ENCODE peak calls at places on chromosomes 6 and 20, in eight cellular contexts. H, Z, U, R, M, V, L and P are unnamed samples.

GRCh38 chr20:43963872-43964791 is 49.5 kb downstream of the TOX2 start:
- DNase-seq in H (peak), Z (peak), U (peak), R (no peak), M (no peak), V (no peak), L (no peak), P (no peak)

GRCh38 chr20:36666181-36666740 is 20.3 kb upstream of the SLA2 start:
- DNase-seq in H (no peak), Z (no peak), U (no peak), R (peak), M (no peak), V (no peak), L (no peak), P (no peak)

GRCh38 chr6:106974999-106975698 is 620 bp upstream of the CD24 start:
- DNase-seq in H (peak), Z (no peak), U (peak), R (no peak), M (no peak), V (peak), L (peak), P (no peak)

GRCh38 chr6:34875292-34876213 is 12.3 kb downstream of the TAF11 start:
- DNase-seq in H (no peak), Z (no peak), U (no peak), R (no peak), M (no peak), V (no peak), L (no peak), P (no peak)

GRCh38 chr6:83352413-83352812 is 78.4 kb downstream of the ME1 start:
- DNase-seq in H (no peak), Z (no peak), U (no peak), R (no peak), M (no peak), V (no peak), L (no peak), P (no peak)

GRCh38 chr6:109453594-109454482 is 1.7 kb downstream of the MICAL1 start:
- DNase-seq in H (no peak), Z (no peak), U (peak), R (no peak), M (peak), V (no peak), L (no peak), P (no peak)

GRCh38 chr20:10555865-10556308 is 117.9 kb downstream of the JAG1 start:
- DNase-seq in H (no peak), Z (no peak), U (no peak), R (peak), M (no peak), V (no peak), L (no peak), P (no peak)

GRCh38 chr6:4296552-4296951 is 161.2 kb upstream of the ECI2 start:
- DNase-seq in H (no peak), Z (no peak), U (no peak), R (no peak), M (no peak), V (no peak), L (no peak), P (no peak)

GRCh38 chr6:117920493-117920845 is 13.4 kb downstream of the SLC35F1 start:
- DNase-seq in H (no peak), Z (no peak), U (no peak), R (no peak), M (peak), V (no peak), L (no peak), P (no peak)

GRCh38 chr6:83247471-83247870 is 54.3 kb downstream of the RWDD2A start:
- DNase-seq in H (no peak), Z (no peak), U (no peak), R (no peak), M (no peak), V (no peak), L (no peak), P (no peak)

GRCh38 chr6:150800596-150801310 is 64.7 kb upstream of the MTHFD1L start:
- DNase-seq in H (no peak), Z (no peak), U (no peak), R (no peak), M (no peak), V (no peak), L (no peak), P (no peak)

GRCh38 chr20:20085812-20086211 is 33.5 kb downstream of the CFAP61 start:
- DNase-seq in H (peak), Z (no peak), U (no peak), R (no peak), M (no peak), V (no peak), L (no peak), P (no peak)

GRCh38 chr20:17613328-17614175 is 43.7 kb downstream of the DSTN start:
- DNase-seq in H (peak), Z (no peak), U (no peak), R (no peak), M (no peak), V (no peak), L (no peak), P (peak)

GRCh38 chr6:136411028-136411329 is 121.3 kb upstream of the BCLAF1 start:
- DNase-seq in H (no peak), Z (no peak), U (no peak), R (no peak), M (no peak), V (no peak), L (no peak), P (no peak)

GRCh38 chr6:108781419-108782110 is 66.7 kb upstream of the ARMC2 start:
- DNase-seq in H (no peak), Z (no peak), U (no peak), R (no peak), M (no peak), V (no peak), L (peak), P (no peak)

GRCh38 chr20:63114006-63114692 is 101.8 kb downstream of the YTHDF1 start:
- DNase-seq in H (no peak), Z (no peak), U (peak), R (no peak), M (no peak), V (no peak), L (no peak), P (peak)

GRCh38 chr6:19608546-19608945 is 228.6 kb upstream of the ID4 start:
- DNase-seq in H (no peak), Z (no peak), U (no peak), R (no peak), M (no peak), V (no peak), L (no peak), P (no peak)

GRCh38 chr6:75752365-75752764 is 3.3 kb downstream of the MYO6 start:
- DNase-seq in H (no peak), Z (no peak), U (no peak), R (no peak), M (no peak), V (no peak), L (no peak), P (no peak)

GRCh38 chr6:84033523-84034451 is at the start of gene MRAP2:
- DNase-seq in H (peak), Z (no peak), U (peak), R (no peak), M (no peak), V (peak), L (peak), P (no peak)

GRCh38 chr6:6005467-6006427 is 978 bp downstream of the NRN1 start:
- DNase-seq in H (no peak), Z (no peak), U (no peak), R (no peak), M (no peak), V (no peak), L (peak), P (no peak)

GRCh38 chr6:125104425-125104824 is 49.1 kb upstream of the TPD52L1 start:
- DNase-seq in H (no peak), Z (no peak), U (no peak), R (peak), M (no peak), V (no peak), L (peak), P (no peak)

GRCh38 chr20:51749674-51750036 is 18.5 kb downstream of the ATP9A start:
- DNase-seq in H (no peak), Z (no peak), U (no peak), R (peak), M (no peak), V (no peak), L (no peak), P (no peak)

GRCh38 chr6:48736486-48737206 is 625.6 kb upstream of the PTCHD4 start:
- DNase-seq in H (no peak), Z (no peak), U (no peak), R (peak), M (no peak), V (no peak), L (no peak), P (no peak)

GRCh38 chr6:22368794-22369193 is 72.0 kb upstream of the PRL start:
- DNase-seq in H (no peak), Z (no peak), U (no peak), R (no peak), M (no peak), V (no peak), L (no peak), P (no peak)

GRCh38 chr20:19936801-19937583 is 80.2 kb upstream of the NAA20 start:
- DNase-seq in H (no peak), Z (no peak), U (peak), R (no peak), M (no peak), V (no peak), L (no peak), P (no peak)

GRCh38 chr20:15252289-15252688 is 914.9 kb upstream of the FLRT3 start:
- DNase-seq in H (no peak), Z (no peak), U (no peak), R (no peak), M (no peak), V (no peak), L (peak), P (no peak)

GRCh38 chr6:74073896-74074295 is 377.9 kb downstream of the CD109 start:
- DNase-seq in H (no peak), Z (no peak), U (no peak), R (peak), M (no peak), V (no peak), L (no peak), P (no peak)

GRCh38 chr20:60372282-60372681 is 414.1 kb downstream of the CDH26 start:
- DNase-seq in H (no peak), Z (no peak), U (no peak), R (no peak), M (no peak), V (no peak), L (no peak), P (no peak)

GRCh38 chr20:8326196-8326595 is 194.1 kb downstream of the PLCB1 start:
- DNase-seq in H (no peak), Z (no peak), U (no peak), R (no peak), M (no peak), V (no peak), L (no peak), P (no peak)

GRCh38 chr20:38272961-38273360 is 12.4 kb upstream of the KIAA1755 start:
- DNase-seq in H (peak), Z (no peak), U (no peak), R (peak), M (no peak), V (no peak), L (no peak), P (peak)

GRCh38 chr6:159720708-159721107 is 6.6 kb upstream of the WTAP start:
- DNase-seq in H (no peak), Z (no peak), U (no peak), R (no peak), M (no peak), V (no peak), L (peak), P (no peak)

GRCh38 chr20:62133051-62133845 is 9.9 kb downstream of the PSMA7 start:
- DNase-seq in H (no peak), Z (no peak), U (peak), R (no peak), M (no peak), V (no peak), L (no peak), P (no peak)

GRCh38 chr20:36574278-36575065 is 1.1 kb downstream of the TGIF2 start:
- DNase-seq in H (peak), Z (peak), U (peak), R (no peak), M (peak), V (peak), L (peak), P (no peak)

GRCh38 chr6:87430499-87430898 is 22.7 kb downstream of the CFAP206 start:
- DNase-seq in H (no peak), Z (no peak), U (no peak), R (no peak), M (no peak), V (no peak), L (no peak), P (no peak)

GRCh38 chr6:80454661-80455365 is 348.3 kb downstream of the BCKDHB start:
- DNase-seq in H (no peak), Z (no peak), U (no peak), R (peak), M (no peak), V (no peak), L (no peak), P (no peak)

GRCh38 chr6:686528-686927 is 6.4 kb downstream of the EXOC2 start:
- DNase-seq in H (no peak), Z (no peak), U (no peak), R (peak), M (no peak), V (no peak), L (peak), P (no peak)
- TF ChIP-seq CTCF in H (no peak), Z (no peak), U (peak), R (peak), M (no peak), V (no peak), L (peak), P (peak)

GRCh38 chr20:6384368-6384767 is 261.5 kb upstream of the FERMT1 start:
- DNase-seq in H (no peak), Z (no peak), U (no peak), R (no peak), M (no peak), V (no peak), L (no peak), P (no peak)

GRCh38 chr20:6384956-6385355 is 262.1 kb upstream of the FERMT1 start:
- DNase-seq in H (no peak), Z (no peak), U (no peak), R (no peak), M (no peak), V (no peak), L (no peak), P (no peak)

DNA sequence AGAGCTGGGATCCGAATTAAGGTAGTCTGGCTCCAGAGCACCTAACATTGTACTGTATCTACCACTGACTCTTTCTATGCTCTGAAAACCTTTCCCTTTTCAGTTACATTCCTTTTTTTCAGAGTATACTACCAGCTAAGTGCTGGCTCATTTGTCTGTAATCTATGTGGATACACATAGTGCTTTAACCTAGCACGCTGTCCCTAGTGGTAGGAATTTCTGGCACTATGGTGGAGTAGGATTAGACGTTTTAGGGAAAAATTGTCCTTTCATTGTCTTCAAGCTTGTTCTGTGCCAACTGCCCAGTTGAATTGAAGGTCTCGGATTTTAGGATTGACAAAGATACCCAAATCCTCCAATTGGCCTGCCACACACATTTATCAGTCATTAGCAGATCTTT is 259.1 kb upstream of the FERMT1 start:
- DNase-seq in H (no peak), Z (no peak), U (no peak), R (no peak), M (no peak), V (no peak), L (peak), P (no peak)
- TF ChIP-seq CTCF in H (no peak), Z (no peak), U (no peak), R (peak), M (no peak), V (peak), L (peak), P (peak)

GRCh38 chr6:24356310-24357035 is 1.4 kb downstream of the DCDC2 start:
- DNase-seq in H (no peak), Z (no peak), U (no peak), R (no peak), M (no peak), V (no peak), L (no peak), P (no peak)

GRCh38 chr6:24357336-24358218 is at the start of gene DCDC2:
- DNase-seq in H (no peak), Z (no peak), U (no peak), R (no peak), M (no peak), V (peak), L (peak), P (peak)

GRCh38 chr6:24358219-24358821 is 461 bp upstream of the DCDC2 start:
- DNase-seq in H (no peak), Z (no peak), U (no peak), R (no peak), M (no peak), V (no peak), L (peak), P (no peak)

GRCh38 chr6:24355422-24355821 is 2.4 kb downstream of the DCDC2 start:
- DNase-seq in H (no peak), Z (no peak), U (no peak), R (no peak), M (no peak), V (no peak), L (no peak), P (no peak)

GRCh38 chr6:24359640-24360454 is 2.0 kb upstream of the DCDC2 start:
- DNase-seq in H (peak), Z (peak), U (peak), R (peak), M (peak), V (peak), L (peak), P (no peak)
- TF ChIP-seq CTCF in H (peak), Z (peak), U (peak), R (peak), M (peak), V (peak), L (peak), P (peak)

GRCh38 chr6:156943167-156943566 is 166.0 kb downstream of the ARID1B start:
- DNase-seq in H (no peak), Z (no peak), U (no peak), R (no peak), M (no peak), V (no peak), L (no peak), P (no peak)
- TF ChIP-seq CTCF in H (no peak), Z (no peak), U (no peak), R (no peak), M (no peak), V (no peak), L (no peak), P (peak)

DNA sequence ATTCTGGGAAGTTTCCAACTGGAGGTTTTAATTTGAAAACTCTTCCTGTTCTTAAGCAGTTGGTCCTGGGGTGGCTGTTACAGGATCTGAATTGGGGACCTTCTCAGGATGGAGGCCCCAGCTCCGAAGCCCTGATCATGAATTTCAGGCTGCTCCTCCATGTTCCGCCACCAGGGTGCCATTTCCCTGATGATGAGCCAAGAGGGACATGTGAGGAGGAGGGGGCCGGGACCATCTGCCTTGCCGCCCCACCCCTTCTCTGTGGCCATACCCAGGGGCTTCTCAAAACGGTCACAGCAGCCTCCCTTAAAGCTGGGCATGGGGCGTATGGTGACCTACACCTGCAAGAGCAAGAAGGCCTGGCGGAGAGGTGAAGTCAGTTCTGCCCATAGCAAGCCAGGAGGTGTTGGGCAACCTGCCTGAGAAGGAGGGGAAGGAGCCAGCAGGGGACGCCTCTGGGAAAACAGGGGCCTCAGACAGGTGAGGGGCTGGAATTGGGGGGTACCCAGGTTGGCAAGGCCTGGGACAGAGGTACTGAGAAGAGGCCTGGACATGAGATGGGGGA is 3.6 kb upstream of the BAK1 start:
- DNase-seq in H (no peak), Z (no peak), U (no peak), R (no peak), M (no peak), V (no peak), L (peak), P (no peak)
- TF ChIP-seq CTCF in H (no peak), Z (no peak), U (no peak), R (peak), M (no peak), V (peak), L (peak), P (peak)